ENCODE peak calls at places on chromosome 5, in nine cellular contexts. I is Peyer's patch, U is prostate gland, Z is uterus, S is body of pancreas, M is K562, P is spleen, E is stomach, H is A549. A is an unnamed sample.

GRCh38 chr5:132060501-132061161 is at the start of gene IL3:
- DNase-seq in S (peak; percentile 10), I (peak; percentile 41), Z (peak; percentile 8), U (no peak), M (no peak), E (no peak), P (peak; percentile 68), H (no peak), A (peak; percentile 1)

GRCh38 chr5:178416919-178417318 is 173.3 kb downstream of the COL23A1 start:
- DNase-seq in H (no peak), I (no peak), E (no peak), Z (no peak), S (no peak), U (no peak), M (no peak), P (no peak), A (no peak)

GRCh38 chr5:116011046-116011445 is 21.2 kb upstream of the ARL14EPL start:
- DNase-seq in H (no peak), Z (no peak), I (no peak), U (no peak), P (no peak), M (no peak), S (no peak), E (no peak), A (no peak)

GRCh38 chr5:95771892-95772291 is 40.8 kb downstream of the RHOBTB3 start:
- DNase-seq in Z (no peak), U (no peak), P (no peak), E (no peak), M (no peak), S (no peak), H (no peak), I (no peak), A (no peak)

GRCh38 chr5:169190860-169191259 is 110.1 kb downstream of the SLIT3 start:
- DNase-seq in E (no peak), H (no peak), S (no peak), P (no peak), M (no peak), I (no peak), U (no peak), Z (no peak), A (no peak)

GRCh38 chr5:160774646-160775313 is 77.2 kb downstream of the ATP10B start:
- DNase-seq in S (no peak), M (no peak), U (no peak), H (no peak), P (no peak), Z (no peak), E (no peak), I (no peak), A (no peak)

GRCh38 chr5:166992874-166993722 is 1298.3 kb upstream of the WWC1 start:
- DNase-seq in S (no peak), I (no peak), M (no peak), U (no peak), H (no peak), Z (no peak), E (no peak), P (no peak), A (no peak)

GRCh38 chr5:165334186-165334585 is 1828.8 kb downstream of the MAT2B start:
- DNase-seq in E (no peak), H (no peak), U (no peak), Z (no peak), S (no peak), M (no peak), I (no peak), P (no peak), A (no peak)

GRCh38 chr5:144187699-144188294 is 17.1 kb downstream of the KCTD16 start:
- DNase-seq in Z (no peak), I (peak; percentile 95), E (peak; percentile 65), P (peak; percentile 87), S (peak; percentile 34), M (no peak), H (peak; percentile 10), U (peak; percentile 12), A (peak; percentile 29)

GRCh38 chr5:72134226-72134625 is 27.0 kb downstream of the MAP1B start:
- DNase-seq in M (no peak), U (no peak), I (no peak), H (no peak), P (no peak), E (no peak), S (no peak), Z (no peak), A (no peak)

GRCh38 chr5:90112293-90112692 is 297.3 kb downstream of the CETN3 start:
- DNase-seq in H (no peak), I (no peak), P (no peak), M (no peak), S (no peak), E (no peak), U (no peak), Z (no peak), A (no peak)

GRCh38 chr5:79023323-79023722 is 38.2 kb upstream of the ARSB start:
- DNase-seq in E (no peak), U (no peak), Z (no peak), S (no peak), P (no peak), I (no peak), M (no peak), H (no peak), A (no peak)

GRCh38 chr5:178288373-178289368 is 56.1 kb upstream of the PHYKPL start:
- DNase-seq in U (peak; percentile 88), S (no peak), E (no peak), H (no peak), M (no peak), P (peak; percentile 36), I (no peak), Z (no peak), A (no peak)

GRCh38 chr5:124641154-124641792 is 105.2 kb downstream of the ZNF608 start:
- DNase-seq in U (no peak), E (peak; percentile 50), H (no peak), P (no peak), M (no peak), S (peak; percentile 54), Z (no peak), I (no peak), A (no peak)

GRCh38 chr5:13866792-13867191 is 77.7 kb downstream of the DNAH5 start:
- DNase-seq in H (peak; percentile 8), S (no peak), Z (no peak), U (no peak), I (no peak), M (peak; percentile 34), P (no peak), E (no peak), A (no peak)

GRCh38 chr5:151772868-151773561 is 1.3 kb downstream of the G3BP1 start:
- DNase-seq in E (no peak), H (no peak), I (peak; percentile 56), S (no peak), Z (no peak), U (no peak), P (no peak), M (no peak), A (no peak)
- TF ChIP-seq POLR2A in E (no peak), H (no peak), I (no peak), S (no peak), Z (no peak), U (no peak), P (no peak), M (no peak), A (peak; percentile 4)

GRCh38 chr5:127077346-127077745 is 4.0 kb upstream of the C5orf63 start:
- DNase-seq in Z (no peak), U (no peak), P (no peak), I (no peak), S (no peak), E (no peak), M (no peak), H (no peak), A (no peak)

GRCh38 chr5:127070243-127070642 is 3.1 kb downstream of the C5orf63 start:
- DNase-seq in M (no peak), U (no peak), Z (no peak), H (no peak), P (no peak), E (no peak), S (no peak), I (no peak), A (no peak)

GRCh38 chr5:127074466-127074865 is 1.2 kb upstream of the C5orf63 start:
- DNase-seq in S (no peak), I (no peak), Z (no peak), P (no peak), U (no peak), M (no peak), H (no peak), E (no peak), A (no peak)

GRCh38 chr5:127076730-127077129 is 3.4 kb upstream of the C5orf63 start:
- DNase-seq in Z (no peak), I (no peak), E (no peak), U (no peak), H (no peak), M (no peak), S (no peak), P (no peak), A (no peak)

GRCh38 chr5:127072861-127073846 is at the start of gene C5orf63:
- DNase-seq in M (peak; percentile 67), Z (peak; percentile 64), P (peak; percentile 95), S (peak; percentile 67), I (peak; percentile 86), H (peak; percentile 61), U (peak; percentile 25), E (peak; percentile 62), A (peak; percentile 78)
- TF ChIP-seq POLR2A in M (peak; percentile 73), Z (peak; percentile 14), P (no peak), S (peak; percentile 58), I (peak; percentile 24), H (peak; percentile 74), U (no peak), E (no peak), A (peak; percentile 63)

DNA sequence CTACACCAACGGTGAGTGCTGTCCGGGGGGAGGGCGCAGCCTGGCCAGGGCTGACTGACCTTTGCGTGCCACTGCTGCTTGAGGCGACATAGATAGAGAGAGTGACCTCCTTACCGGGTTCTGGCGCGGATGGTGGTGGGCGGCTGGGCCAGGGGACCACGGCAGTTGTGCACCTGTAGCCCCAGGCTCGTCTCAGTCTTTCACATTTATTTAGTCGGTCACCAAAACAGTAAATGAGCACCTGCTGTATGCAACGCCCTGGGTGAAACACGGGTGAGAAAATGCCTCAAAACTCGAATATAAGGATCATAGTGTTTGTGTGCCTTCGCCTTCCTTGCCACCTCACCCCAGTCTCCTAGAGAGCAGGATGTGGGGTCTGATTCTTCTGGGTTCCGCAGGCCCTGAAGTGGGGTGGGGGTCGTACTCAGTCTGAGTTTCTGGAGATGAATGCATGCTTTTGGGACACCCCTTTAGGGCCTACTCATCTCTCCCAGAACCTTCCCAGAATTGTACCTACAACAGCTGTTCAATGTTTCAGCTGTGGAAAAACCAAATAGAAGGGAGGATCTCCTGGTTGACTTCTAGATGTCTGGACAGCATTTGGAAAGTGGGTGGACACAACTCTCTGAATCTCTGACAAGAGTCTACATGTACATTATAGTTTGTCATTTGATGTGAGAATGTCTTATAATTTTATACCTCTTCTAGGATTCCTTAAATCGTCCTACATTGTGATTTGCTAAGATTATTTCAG is 755 bp downstream of the SEC24A start:
- DNase-seq in E (peak; percentile 31), P (peak; percentile 88), M (peak; percentile 18), Z (peak; percentile 31), S (no peak), I (no peak), U (no peak), H (peak; percentile 29), A (no peak)
- TF ChIP-seq POLR2A in E (no peak), P (no peak), M (no peak), Z (no peak), S (no peak), I (no peak), U (no peak), H (no peak), A (no peak)

DNA sequence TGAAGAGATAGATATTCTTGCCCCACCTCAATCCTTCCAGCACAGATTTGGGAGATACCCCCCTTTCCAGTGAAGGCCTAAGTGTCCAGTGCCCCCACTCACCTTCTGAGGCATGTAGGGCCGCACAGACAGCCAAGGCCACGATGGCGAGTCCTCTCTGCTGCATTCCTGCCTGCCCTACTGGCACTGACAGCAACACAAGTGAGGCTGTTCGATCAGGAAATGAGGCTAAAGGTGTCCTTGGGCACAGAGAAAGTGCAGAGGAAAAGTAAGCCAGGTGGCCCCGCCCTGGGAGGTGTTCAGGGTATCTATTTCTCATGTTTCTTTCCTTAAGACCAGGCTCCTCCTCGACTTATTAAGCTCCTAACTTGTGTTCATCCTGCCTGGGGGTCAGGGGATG is at the start of gene CCL28:
- DNase-seq in P (no peak), I (peak; percentile 69), S (peak; percentile 35), U (no peak), M (no peak), H (no peak), E (peak; percentile 47), Z (no peak), A (no peak)
- TF ChIP-seq POLR2A in P (no peak), I (no peak), S (peak; percentile 28), U (no peak), M (no peak), H (no peak), E (no peak), Z (no peak), A (no peak)

A was measured in GM12891.